ENCODE peak calls at places on chromosomes 11 and 22, in seven cellular contexts. H, C, G, W, K, L and I are unnamed samples.
A peak's percentile ranks its signal among the peaks of the same experiment; 100 is the strongest.

GRCh38 chr11:104813532-104813931 is 84.7 kb downstream of the CASP12 start:
- DNase-seq in G (no peak), L (no peak), C (no peak), K (no peak), W (no peak), H (no peak), I (no peak)

GRCh38 chr22:44179196-44179988 is 1.3 kb upstream of the PARVG start:
- DNase-seq in H (no peak), G (no peak), C (no peak), W (no peak), K (no peak), L (no peak), I (no peak)

GRCh38 chr11:120068114-120068573 is 69.8 kb downstream of the TRIM29 start:
- DNase-seq in H (peak; percentile 33), L (no peak), G (no peak), C (no peak), W (no peak), K (no peak), I (no peak)

GRCh38 chr11:75238595-75239245 is 1.9 kb upstream of the TPBGL start:
- DNase-seq in L (no peak), W (no peak), C (no peak), G (no peak), K (no peak), H (no peak), I (no peak)

GRCh38 chr22:30265851-30266444 is 703 bp downstream of the OSM start:
- DNase-seq in H (no peak), L (no peak), C (no peak), K (no peak), W (no peak), G (peak; percentile 15), I (no peak)

GRCh38 chr11:65622011-65622410 is 6.4 kb downstream of the PCNX3 start:
- DNase-seq in L (no peak), W (no peak), K (no peak), C (no peak), G (no peak), H (no peak), I (no peak)

GRCh38 chr22:22714600-22715361 is 70.4 kb downstream of the GGTLC2 start:
- DNase-seq in G (no peak), L (no peak), K (no peak), W (no peak), C (no peak), H (no peak), I (no peak)

GRCh38 chr11:90849278-90849677 is 626.4 kb upstream of the CHORDC1 start:
- DNase-seq in W (no peak), H (no peak), C (no peak), L (no peak), G (no peak), K (no peak), I (no peak)

GRCh38 chr11:68037481-68038225 is 1.2 kb upstream of the TCIRG1 start:
- DNase-seq in W (no peak), K (no peak), G (no peak), C (no peak), H (no peak), L (no peak), I (no peak)

GRCh38 chr11:95531116-95531515 is 258.5 kb downstream of the FAM76B start:
- DNase-seq in L (no peak), K (no peak), C (no peak), G (no peak), H (no peak), W (no peak), I (no peak)

GRCh38 chr22:35330258-35330861 is 30.7 kb downstream of the TOM1 start:
- DNase-seq in K (peak; percentile 73), L (no peak), G (no peak), C (no peak), W (no peak), H (peak; percentile 39), I (no peak)

GRCh38 chr11:15114501-15115475 is at the start of gene INSC:
- DNase-seq in H (no peak), W (no peak), G (no peak), C (no peak), L (peak; percentile 66), K (no peak), I (peak; percentile 38)

GRCh38 chr22:39215430-39216142 is 29.2 kb downstream of the PDGFB start:
- DNase-seq in H (no peak), G (no peak), C (no peak), K (no peak), W (no peak), L (no peak), I (no peak)

GRCh38 chr11:68011046-68011943 is 1.2 kb downstream of the ALDH3B1 start:
- DNase-seq in G (no peak), W (no peak), C (no peak), L (no peak), H (no peak), K (no peak), I (no peak)

GRCh38 chr22:50600541-50600940 is at the start of gene MAPK8IP2:
- DNase-seq in W (peak; percentile 79), C (no peak), L (no peak), K (no peak), G (no peak), H (no peak), I (peak; percentile 74)

GRCh38 chr11:96147913-96148312 is 195.1 kb downstream of the MAML2 start:
- DNase-seq in C (no peak), L (no peak), G (no peak), K (no peak), H (no peak), W (no peak), I (no peak)

GRCh38 chr11:118068206-118068944 is 8.5 kb upstream of the TMPRSS4 start:
- DNase-seq in G (peak; percentile 30), L (no peak), C (no peak), H (no peak), W (no peak), K (no peak), I (peak; percentile 54)

GRCh38 chr11:1880746-1881441 is 10.8 kb downstream of the PRR33 start:
- DNase-seq in H (no peak), W (no peak), K (no peak), L (no peak), G (no peak), C (no peak), I (no peak)

GRCh38 chr11:65553301-65554001 is 4.7 kb downstream of the LTBP3 start:
- DNase-seq in H (no peak), C (no peak), L (no peak), G (no peak), W (no peak), K (no peak), I (peak; percentile 45)

GRCh38 chr11:132872223-132872622 is 660.1 kb downstream of the OPCML start:
- DNase-seq in H (no peak), C (no peak), L (no peak), G (no peak), W (no peak), K (no peak), I (no peak)

GRCh38 chr11:107785401-107785800 is 73.2 kb downstream of the SLC35F2 start:
- DNase-seq in W (no peak), G (no peak), L (no peak), C (no peak), H (peak; percentile 58), K (no peak), I (no peak)

GRCh38 chr22:31544481-31545480 is 48.4 kb downstream of the SFI1 start:
- DNase-seq in K (no peak), L (no peak), W (no peak), C (no peak), H (no peak), G (no peak), I (no peak)